ENCODE peak calls at places on chromosomes 16 and 17, in eight cellular contexts. H is stimulated activated naive CD4-positive, alpha-beta T cell; Y is dorsolateral prefrontal cortex; E is hypothalamus; D is NCI-H2029 treated with DMSO at 0.1 percent for 48 hours; X is posterior cingulate gyrus; G is right cardiac atrium; S is Right ventricle myocardium inferior. A is an unnamed sample.

GRCh38 chr17:8041249-8041928 is 2.5 kb downstream of the ALOX15B start:
- DNase-seq in H (peak; percentile 44), Y (no peak), E (no peak), D (no peak), X (peak; percentile 43), G (no peak), S (no peak), A (no peak)

GRCh38 chr17:76407509-76407908 is 23.1 kb downstream of the SPHK1 start:
- DNase-seq in H (no peak), Y (no peak), E (no peak), D (no peak), X (no peak), G (no peak), S (no peak), A (no peak)

GRCh38 chr16:49932943-49933342 is 77.0 kb upstream of the ZNF423 start:
- DNase-seq in H (no peak), Y (no peak), E (no peak), D (no peak), X (no peak), G (peak; percentile 31), S (no peak), A (no peak)

GRCh38 chr16:71467810-71468209 is 5.8 kb upstream of the ZNF23 start:
- DNase-seq in H (peak; percentile 62), Y (no peak), E (no peak), D (no peak), X (no peak), G (no peak), S (no peak), A (no peak)

GRCh38 chr16:28897826-28898225 is 19.5 kb downstream of the ATP2A1 start:
- DNase-seq in H (no peak), Y (no peak), E (no peak), D (no peak), X (no peak), G (no peak), S (no peak), A (no peak)

GRCh38 chr16:24853830-24854229 is 8.1 kb downstream of the SLC5A11 start:
- DNase-seq in H (no peak), Y (peak; percentile 94), E (peak; percentile 59), D (no peak), X (peak; percentile 85), G (peak; percentile 25), S (no peak), A (peak; percentile 88)

GRCh38 chr16:1437606-1438005 is 6.7 kb downstream of the PERCC1 start:
- DNase-seq in H (no peak), Y (no peak), E (no peak), D (no peak), X (no peak), G (no peak), S (no peak), A (no peak)

GRCh38 chr17:52235416-52235960 is 77.0 kb upstream of the CA10 start:
- DNase-seq in H (no peak), Y (no peak), E (peak; percentile 10), D (no peak), X (peak; percentile 12), G (peak; percentile 19), S (no peak), A (no peak)

GRCh38 chr16:15952265-15952711 is 2.9 kb downstream of the ABCC1 start:
- DNase-seq in H (no peak), Y (no peak), E (no peak), D (no peak), X (no peak), G (no peak), S (no peak), A (no peak)

GRCh38 chr17:66938656-66939055 is 25.9 kb upstream of the CACNG4 start:
- DNase-seq in H (no peak), Y (no peak), E (no peak), D (no peak), X (no peak), G (no peak), S (no peak), A (no peak)

GRCh38 chr17:58412910-58413630 is 4.3 kb downstream of the RNF43 start:
- DNase-seq in H (no peak), Y (no peak), E (no peak), D (no peak), X (no peak), G (no peak), S (no peak), A (no peak)

GRCh38 chr16:72961863-72962262 is 86.1 kb downstream of the ZFHX3 start:
- DNase-seq in H (no peak), Y (no peak), E (no peak), D (no peak), X (no peak), G (no peak), S (no peak), A (no peak)

A was measured in C1 segment of cervical spinal cord.